ENCODE peak calls at places on chromosomes 6 and 20, in seven cellular contexts. I is hepatocyte, U is heart right ventricle, F is uterus, K is HCT116, S is IMR-90, G is mammary epithelial cell. H is an unnamed sample. For H3K4me1, the result is how much of the 10 kb centered on the place peaks cover.

GRCh38 chr20:43824699-43825402 is 89.8 kb upstream of the TOX2 start:
- DNase-seq in I (peak), U (no peak), F (no peak), K (no peak), S (peak), G (peak), H (peak)

GRCh38 chr6:33299237-33299944 is 649 bp upstream of the RGL2 start:
- DNase-seq in I (peak), U (peak), F (peak), K (peak), S (peak), G (peak), H (peak)

GRCh38 chr6:3607171-3607570 is 144.3 kb downstream of the PXDC1 start:
- DNase-seq in I (no peak), U (no peak), F (no peak), K (no peak), S (no peak), G (no peak), H (no peak)

GRCh38 chr20:14062786-14063185 is 67.5 kb downstream of the MACROD2 start:
- DNase-seq in I (no peak), U (no peak), F (no peak), K (no peak), S (no peak), G (peak), H (no peak)

GRCh38 chr6:45569210-45569945 is 191.6 kb upstream of the SUPT3H start:
- DNase-seq in I (no peak), U (peak), F (no peak), K (no peak), S (no peak), G (peak), H (no peak)

GRCh38 chr20:52150440-52151258 is 40.9 kb downstream of the ZFP64 start:
- DNase-seq in I (peak), U (no peak), F (no peak), K (peak), S (peak), G (peak), H (no peak)

GRCh38 chr6:21942910-21943309 is 349.4 kb downstream of the SOX4 start:
- DNase-seq in I (no peak), U (no peak), F (no peak), K (no peak), S (no peak), G (no peak), H (no peak)

GRCh38 chr20:956330-956951 is 40.3 kb upstream of the ANGPT4 start:
- DNase-seq in I (peak), U (peak), F (peak), K (peak), S (peak), G (peak), H (peak)

GRCh38 chr20:38286586-38287502 is 17.1 kb upstream of the BPI start:
- DNase-seq in I (no peak), U (peak), F (no peak), K (no peak), S (no peak), G (no peak), H (no peak)

GRCh38 chr6:3408665-3409064 is 48.2 kb downstream of the SLC22A23 start:
- DNase-seq in I (no peak), U (no peak), F (no peak), K (no peak), S (no peak), G (no peak), H (no peak)

GRCh38 chr20:23048283-23049200 is 930 bp downstream of the THBD start:
- DNase-seq in I (peak), U (peak), F (peak), K (no peak), S (peak), G (peak), H (peak)

GRCh38 chr6:41939091-41939847 is 2.3 kb downstream of the CCND3 start:
- DNase-seq in I (peak), U (peak), F (peak), K (no peak), S (peak), G (no peak), H (peak)

GRCh38 chr6:359261-360035 is 32.1 kb upstream of the IRF4 start:
- DNase-seq in I (no peak), U (no peak), F (no peak), K (no peak), S (no peak), G (no peak), H (no peak)

GRCh38 chr20:50304883-50305635 is 114.4 kb downstream of the CEBPB start:
- DNase-seq in I (peak), U (peak), F (peak), K (no peak), S (peak), G (peak), H (peak)
- H3K4me1 ChIP-seq in I (under half), U (half or more), F (under half), K (under half), S (half or more), G (under half), H (under half)

GRCh38 chr20:63129991-63130653 is 85.8 kb downstream of the YTHDF1 start:
- DNase-seq in I (no peak), U (peak), F (no peak), K (no peak), S (no peak), G (no peak), H (no peak)
- TF ChIP-seq CTCF in I (no peak), U (no peak), F (no peak), K (no peak), S (no peak), G (no peak), H (no peak)

GRCh38 chr20:63945031-63945658 is 11.1 kb downstream of the UCKL1 start:
- DNase-seq in I (no peak), U (peak), F (no peak), K (no peak), S (no peak), G (no peak), H (no peak)
- H3K4me1 ChIP-seq in I (under half), U (half or more), F (under half), K (under half), S (under half), G (half or more), H (half or more)

DNA sequence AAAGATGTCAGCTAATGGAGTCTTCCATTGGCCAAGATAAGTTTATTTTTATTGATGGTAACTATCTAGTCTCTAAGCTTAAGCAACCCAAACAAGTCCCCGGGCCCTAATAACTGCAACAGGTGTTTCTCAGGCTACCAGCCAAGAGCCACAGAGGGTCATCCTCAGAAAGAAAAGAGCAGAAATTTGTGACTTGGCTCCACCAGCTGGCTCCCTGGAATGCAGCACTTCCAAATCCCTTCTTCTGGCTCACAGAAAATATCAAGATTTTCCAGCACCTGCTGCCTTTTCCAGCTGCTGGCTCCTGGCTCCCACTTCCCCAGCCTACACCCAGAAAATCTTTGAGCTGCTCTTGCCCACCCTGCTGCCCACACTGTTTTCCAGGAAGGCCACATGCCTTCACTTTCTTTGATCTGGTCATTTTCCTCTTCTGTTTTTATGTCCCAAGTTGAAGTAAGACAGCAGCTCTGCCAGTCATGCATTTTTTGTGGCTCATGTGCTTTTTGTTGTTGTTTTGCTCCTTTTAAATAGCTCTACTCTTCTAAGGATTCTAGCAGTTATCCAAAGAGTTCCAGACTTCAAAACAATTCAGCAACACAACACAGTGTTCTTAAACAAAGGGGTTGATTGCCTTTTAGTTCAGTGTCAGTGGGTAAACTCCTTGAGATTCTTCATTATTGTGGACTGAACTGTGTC is 151.0 kb upstream of the SMLR1 start:
- DNase-seq in I (no peak), U (no peak), F (peak), K (no peak), S (no peak), G (no peak), H (no peak)
- TF ChIP-seq CTCF in I (peak), U (no peak), F (no peak), K (peak), S (no peak), G (no peak), H (no peak)

GRCh38 chr6:156787569-156788492 is 10.7 kb downstream of the ARID1B start:
- DNase-seq in I (no peak), U (no peak), F (no peak), K (no peak), S (no peak), G (no peak), H (no peak)
- H3K4me1 ChIP-seq in I (under half), U (half or more), F (under half), K (under half), S (under half), G (under half), H (under half)

DNA sequence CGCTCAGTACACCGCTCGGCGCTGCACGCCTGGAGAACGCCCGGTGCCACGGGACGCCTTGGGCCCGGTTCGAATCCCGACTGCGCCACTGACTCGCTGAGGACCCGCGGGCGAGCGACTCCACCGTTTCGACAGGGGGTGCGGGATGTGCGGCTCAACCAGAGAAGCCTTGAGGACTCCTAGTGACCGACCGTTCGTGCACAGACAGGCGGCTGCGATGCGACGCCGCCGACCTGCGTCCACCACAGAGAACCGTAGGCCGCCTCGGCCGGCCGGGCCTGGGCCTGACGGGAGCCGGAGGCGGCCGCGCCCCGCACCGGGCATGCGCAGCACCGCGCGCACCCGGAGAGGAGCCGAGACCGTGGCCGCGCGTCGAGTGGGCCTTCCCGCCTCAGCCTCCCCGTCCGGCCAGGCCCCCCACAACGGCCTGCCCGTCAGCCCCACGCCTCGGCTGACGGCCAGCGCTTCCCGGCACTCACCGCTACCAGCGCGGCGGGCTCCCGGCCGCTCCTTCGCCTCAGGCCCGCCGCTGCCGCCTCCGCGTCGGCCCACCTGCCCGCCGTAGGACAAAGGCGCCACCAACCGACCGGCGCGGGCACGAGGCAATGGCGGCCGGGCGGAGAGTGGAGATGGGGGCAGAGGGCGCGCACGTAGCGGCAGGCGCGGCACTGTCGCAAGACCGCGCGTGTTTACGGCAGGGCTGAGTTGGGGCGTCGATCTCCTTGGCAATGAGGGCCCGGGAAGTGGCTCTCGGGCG is at the start of gene NCOA5:
- DNase-seq in I (peak), U (peak), F (peak), K (peak), S (peak), G (peak), H (peak)
- TF ChIP-seq CTCF in I (no peak), U (no peak), F (peak), K (no peak), S (peak), G (peak), H (peak)

GRCh38 chr20:48774696-48775095 is 53.1 kb downstream of the PREX1 start:
- DNase-seq in I (no peak), U (no peak), F (no peak), K (no peak), S (no peak), G (no peak), H (no peak)

GRCh38 chr20:48771542-48771941 is 56.3 kb downstream of the PREX1 start:
- DNase-seq in I (no peak), U (no peak), F (no peak), K (no peak), S (no peak), G (no peak), H (no peak)

GRCh38 chr20:48776306-48776705 is 51.5 kb downstream of the PREX1 start:
- DNase-seq in I (no peak), U (no peak), F (no peak), K (no peak), S (peak), G (peak), H (no peak)

GRCh38 chr20:48772183-48772976 is 55.4 kb downstream of the PREX1 start:
- DNase-seq in I (no peak), U (peak), F (no peak), K (no peak), S (no peak), G (no peak), H (peak)

DNA sequence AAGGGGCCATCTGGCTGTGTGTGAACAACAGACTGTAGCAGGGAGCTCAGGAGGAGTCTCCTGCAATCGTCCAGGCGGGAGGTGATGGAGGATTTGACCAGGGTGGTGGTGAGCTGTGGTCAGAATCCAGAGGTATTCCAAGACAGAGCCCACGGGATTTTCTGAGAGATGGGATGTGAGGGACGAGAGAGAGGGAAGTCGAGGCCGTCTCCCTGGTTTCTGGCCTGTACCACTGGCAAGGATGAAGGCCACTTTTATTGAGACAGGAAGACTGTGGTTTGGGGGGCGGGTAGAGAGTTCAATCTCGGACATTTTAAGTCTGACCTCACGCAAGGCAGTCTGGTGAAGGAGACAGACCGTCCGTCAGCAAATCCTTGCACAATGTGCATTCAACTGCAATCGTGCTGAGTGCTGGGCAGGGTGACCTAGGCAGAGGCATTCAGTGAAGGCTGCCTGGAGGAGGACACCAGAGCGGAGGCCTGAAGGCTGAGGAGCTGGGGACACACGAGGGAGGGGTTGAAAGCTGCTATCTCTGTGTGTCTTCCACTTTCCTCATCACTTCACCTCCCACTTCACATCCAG is 53.9 kb downstream of the PREX1 start:
- DNase-seq in I (no peak), U (no peak), F (no peak), K (no peak), S (no peak), G (no peak), H (no peak)
- H3K4me1 ChIP-seq in I (under half), U (under half), F (under half), K (under half), S (under half), G (under half), H (under half)

DNA sequence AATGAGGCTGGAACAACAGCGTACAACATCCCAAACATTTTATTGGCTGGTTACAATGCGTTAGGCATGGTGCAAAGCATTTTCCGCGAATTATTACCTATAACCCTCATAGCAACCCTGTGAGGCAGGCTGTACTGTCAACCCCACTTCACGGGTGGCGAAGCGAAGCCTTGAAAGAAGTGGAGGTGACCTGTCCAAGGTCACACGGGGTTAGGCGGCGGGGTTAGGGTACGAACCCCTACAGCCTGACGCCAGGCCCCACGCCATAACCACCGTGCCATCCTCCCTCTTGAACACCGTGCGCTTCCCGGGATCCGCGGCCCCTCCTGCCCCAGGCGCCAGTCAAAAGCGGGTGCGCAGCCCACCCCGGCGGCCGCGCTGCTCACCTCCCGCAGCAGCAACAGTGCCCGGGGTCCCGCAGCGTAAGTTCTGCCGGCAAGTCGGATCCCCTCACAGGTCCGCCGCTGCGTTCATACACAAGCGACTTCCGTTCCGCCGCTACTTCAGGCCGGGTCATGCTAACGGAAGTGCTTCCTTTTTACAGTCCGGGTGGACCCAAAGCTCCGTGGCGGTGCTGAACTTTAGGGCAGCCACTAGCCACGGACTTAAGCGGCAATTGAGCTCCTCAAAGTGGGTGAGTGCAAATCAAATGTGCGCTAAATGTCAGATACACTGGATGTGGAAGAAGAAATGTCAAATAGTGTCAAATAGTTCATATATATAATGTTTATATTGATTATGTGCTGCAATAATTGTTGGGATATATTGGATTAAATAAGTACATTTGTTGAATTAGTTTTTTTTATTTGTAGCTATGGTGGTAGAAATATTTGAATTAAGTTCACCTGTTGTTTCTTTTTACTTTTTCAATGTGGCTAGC is at the start of gene CDK5RAP1:
- DNase-seq in I (peak), U (peak), F (peak), K (peak), S (peak), G (peak), H (peak)
- TF ChIP-seq CTCF in I (no peak), U (no peak), F (peak), K (no peak), S (no peak), G (no peak), H (no peak)

H was measured in right atrium auricular region.